ENCODE peak calls at places on chromosomes 13 and 19, in eight cellular contexts. O is psoas muscle; S is neuronal stem cell; M is adrenal gland; K is tibial nerve; H is CD8-positive, alpha-beta T cell; Y is naive thymus-derived CD4-positive, alpha-beta T cell; V is CD8-positive, alpha-beta memory T cell. N is an unnamed sample. For H3K9me3 and H3K4me1, the result is how much of the 10 kb centered on the place peaks cover.

GRCh38 chr13:109381546-109382180 is 404.7 kb downstream of the IRS2 start:
- DNase-seq in O (no peak), S (no peak), K (no peak), M (no peak), V (no peak), Y (no peak), H (no peak), N (no peak)

GRCh38 chr13:36124236-36124822 is 6.9 kb downstream of the DCLK1 start:
- DNase-seq in H (no peak), K (no peak), Y (no peak), M (peak), O (no peak), S (no peak), V (no peak), N (no peak)

GRCh38 chr13:99178636-99179035 is 22.0 kb upstream of the UBAC2 start:
- DNase-seq in S (no peak), Y (no peak), K (no peak), O (no peak), H (no peak), M (no peak), V (peak), N (peak)

GRCh38 chr19:3314962-3315675 is 51.3 kb upstream of the NFIC start:
- DNase-seq in H (no peak), V (no peak), S (no peak), K (no peak), M (no peak), Y (no peak), O (no peak), N (no peak)

GRCh38 chr13:51728275-51728673 is 75.7 kb downstream of the DHRS12 start:
- DNase-seq in V (no peak), Y (no peak), O (no peak), K (no peak), M (no peak), H (no peak), S (no peak), N (no peak)

GRCh38 chr19:37914908-37915307 is 7.9 kb downstream of the SIPA1L3 start:
- DNase-seq in V (no peak), S (no peak), M (no peak), K (no peak), Y (no peak), O (no peak), H (no peak), N (no peak)

GRCh38 chr19:17296278-17296677 is 6.9 kb downstream of the ABHD8 start:
- DNase-seq in M (peak), Y (no peak), S (no peak), H (no peak), V (no peak), K (no peak), O (no peak), N (no peak)

GRCh38 chr13:101869553-101869952 is 417.1 kb downstream of the ITGBL1 start:
- DNase-seq in K (no peak), V (no peak), H (no peak), M (no peak), Y (no peak), O (no peak), S (no peak), N (no peak)

GRCh38 chr13:29171244-29171643 is 351.1 kb downstream of the MTUS2 start:
- DNase-seq in S (no peak), K (no peak), V (no peak), H (no peak), Y (no peak), M (no peak), O (no peak), N (no peak)

GRCh38 chr13:29175245-29175873 is 355.2 kb downstream of the MTUS2 start:
- DNase-seq in O (no peak), M (no peak), H (no peak), V (no peak), K (no peak), S (no peak), Y (no peak), N (no peak)

GRCh38 chr13:29170451-29171082 is 350.4 kb downstream of the MTUS2 start:
- DNase-seq in O (no peak), M (no peak), Y (no peak), K (no peak), V (no peak), S (no peak), H (no peak), N (no peak)

GRCh38 chr13:29174093-29174492 is 354.0 kb downstream of the MTUS2 start:
- DNase-seq in Y (no peak), M (no peak), O (no peak), H (no peak), V (no peak), K (no peak), S (no peak), N (no peak)
- H3K9me3 ChIP-seq in Y (under half), M (under half), O (under half), H (under half), V (under half), K (under half), S (under half), N (under half)

GRCh38 chr19:56111601-56112312 is 9.3 kb downstream of the ZNF787 start:
- DNase-seq in O (peak), K (no peak), H (peak), V (peak), M (peak), S (no peak), Y (peak), N (no peak)
- H3K4me1 ChIP-seq in O (half or more), K (half or more), H (under half), V (under half), M (half or more), S (under half), Y (under half), N (under half)

GRCh38 chr19:55857974-55858373 is 21.6 kb downstream of the NLRP4 start:
- DNase-seq in O (no peak), Y (no peak), K (no peak), M (no peak), V (no peak), S (no peak), H (no peak), N (no peak)

GRCh38 chr19:55857149-55857548 is 20.8 kb downstream of the NLRP4 start:
- DNase-seq in S (no peak), K (no peak), O (no peak), M (no peak), H (no peak), V (no peak), Y (no peak), N (no peak)

GRCh38 chr19:55858401-55858800 is 22.1 kb downstream of the NLRP4 start:
- DNase-seq in S (no peak), Y (no peak), K (no peak), H (no peak), V (no peak), O (no peak), M (no peak), N (no peak)

DNA sequence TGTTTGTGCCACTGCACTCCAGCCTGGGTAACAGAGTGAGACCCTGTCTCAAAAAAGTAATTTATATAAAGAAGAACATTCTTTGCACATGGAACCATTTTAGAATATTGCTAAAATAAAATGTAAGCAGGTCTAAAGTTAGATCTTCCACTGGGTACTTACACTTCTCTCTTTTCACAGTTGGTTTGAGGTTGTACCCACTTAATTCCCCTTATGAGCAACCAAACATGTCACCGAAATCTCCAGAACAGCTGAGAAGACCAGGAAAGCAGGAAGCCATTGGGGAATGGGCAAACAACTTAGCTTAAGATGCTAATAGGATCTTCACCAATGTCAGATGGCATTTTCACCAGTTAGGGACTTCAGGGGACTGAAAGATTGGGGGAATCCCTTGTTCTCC is 18.8 kb downstream of the NLRP4 start:
- DNase-seq in H (no peak), O (no peak), S (no peak), K (no peak), V (no peak), Y (no peak), M (no peak), N (no peak)
- H3K9me3 ChIP-seq in H (under half), O (under half), S (under half), K (under half), V (under half), Y (under half), M (under half), N (under half)

GRCh38 chr13:112103260-112103843 is 36.4 kb downstream of the SOX1 start:
- DNase-seq in Y (no peak), K (no peak), O (no peak), M (no peak), V (no peak), H (no peak), S (peak), N (no peak)
- H3K4me1 ChIP-seq in Y (under half), K (under half), O (under half), M (under half), V (under half), H (under half), S (under half), N (under half)

GRCh38 chr19:23055946-23056345 is 53.0 kb upstream of the ZNF728 start:
- DNase-seq in K (no peak), M (no peak), H (no peak), V (no peak), O (no peak), S (no peak), Y (no peak), N (no peak)

GRCh38 chr19:23060016-23060415 is 56.8 kb upstream of the ZNF730 start:
- DNase-seq in Y (no peak), M (no peak), H (no peak), O (no peak), K (no peak), V (no peak), S (no peak), N (no peak)

GRCh38 chr19:23054456-23054855 is 51.5 kb upstream of the ZNF728 start:
- DNase-seq in S (no peak), M (no peak), H (no peak), K (no peak), O (no peak), Y (no peak), V (no peak), N (no peak)

GRCh38 chr19:23055501-23055900 is 52.5 kb upstream of the ZNF728 start:
- DNase-seq in Y (no peak), O (no peak), S (no peak), M (no peak), V (no peak), H (no peak), K (no peak), N (no peak)

GRCh38 chr19:23056516-23056915 is 53.5 kb upstream of the ZNF728 start:
- DNase-seq in Y (no peak), O (no peak), K (no peak), H (no peak), M (no peak), V (no peak), S (no peak), N (no peak)
- H3K9me3 ChIP-seq in Y (under half), O (under half), K (under half), H (under half), M (under half), V (under half), S (under half), N (under half)

DNA sequence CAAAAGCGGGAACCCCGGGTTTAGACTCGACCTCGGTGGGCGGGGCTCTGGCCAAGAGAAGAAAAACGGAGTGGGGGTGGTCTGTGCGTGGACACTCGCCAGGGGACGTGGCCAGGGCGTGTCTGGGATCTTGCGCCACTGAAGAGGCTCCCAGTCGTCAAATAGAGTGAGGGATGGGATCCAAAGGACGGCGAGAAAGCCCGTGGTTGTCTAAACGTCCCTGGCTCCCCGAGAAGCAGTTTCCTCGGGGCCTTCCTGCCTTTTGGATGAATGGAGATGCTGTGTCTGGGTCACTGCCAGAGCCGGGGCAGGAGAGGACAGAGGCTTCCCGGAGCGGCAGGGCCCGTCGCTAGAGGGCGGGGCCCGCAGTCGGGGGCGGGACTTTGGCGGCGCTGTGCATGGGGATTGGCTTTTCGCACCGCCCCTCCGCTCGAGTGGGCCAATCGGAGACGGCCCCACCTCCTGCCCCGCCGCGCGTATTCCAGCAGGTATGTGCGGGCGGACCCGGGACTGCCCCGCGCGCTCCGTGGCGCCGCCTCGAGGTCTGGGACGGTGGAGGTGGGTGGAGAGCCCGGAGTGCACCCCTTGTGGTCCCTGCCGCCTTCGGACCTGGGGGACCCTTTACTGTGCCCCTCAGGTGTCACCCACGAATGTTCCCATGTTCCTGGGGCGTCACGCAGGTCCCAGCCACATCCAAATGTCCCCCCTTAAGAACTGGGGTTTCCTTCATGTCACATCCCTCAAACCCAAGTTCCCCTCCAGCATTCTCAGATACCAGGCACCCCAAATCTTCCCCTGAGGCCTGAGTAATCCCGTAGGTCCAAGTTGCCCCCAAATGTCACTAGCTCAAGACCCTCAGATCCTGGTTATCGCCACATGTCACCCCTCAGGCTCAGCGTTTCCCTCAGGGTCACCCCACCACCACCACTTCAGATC is 38.4 kb downstream of the ZSWIM4 start:
- DNase-seq in V (peak), O (peak), H (peak), M (peak), S (peak), K (peak), Y (peak), N (peak)
- H3K4me1 ChIP-seq in V (under half), O (under half), H (under half), M (half or more), S (under half), K (under half), Y (under half), N (under half)

GRCh38 chr19:1758231-1758577 is 4.9 kb downstream of the ONECUT3 start:
- DNase-seq in M (no peak), V (no peak), K (no peak), H (no peak), Y (no peak), S (no peak), O (no peak), N (no peak)
- H3K9me3 ChIP-seq in M (under half), V (under half), K (under half), H (under half), Y (under half), S (under half), O (under half), N (under half)

N was measured in CD4-positive, CD25-positive, alpha-beta regulatory T cell.